ENCODE peak calls at places on chromosomes 2 and 18, in eight cellular contexts. S is endodermal cell, Q is BE2C, J is epithelial cell of esophagus, D is kidney, F is heart left ventricle, I is fibroblast of pulmonary artery, N is tibial artery. X is an unnamed sample.

GRCh38 chr2:233901367-233901766 is 15.8 kb upstream of the TRPM8 start:
- DNase-seq in Q (no peak), F (no peak), J (no peak), D (no peak), N (no peak), S (no peak), I (no peak), X (no peak)

GRCh38 chr2:239758325-239758877 is 266.7 kb downstream of the NDUFA10 start:
- DNase-seq in D (no peak), F (no peak), J (no peak), I (peak; percentile 6), S (no peak), N (no peak), Q (no peak), X (peak; percentile 3)

GRCh38 chr18:55264108-55264507 is 304.8 kb upstream of the CCDC68 start:
- DNase-seq in J (peak; percentile 35), F (no peak), D (no peak), S (no peak), N (no peak), Q (no peak), I (peak; percentile 60), X (peak; percentile 61)

GRCh38 chr2:72131916-72132841 is 15.5 kb downstream of the CYP26B1 start:
- DNase-seq in N (peak; percentile 61), Q (no peak), F (no peak), J (no peak), S (peak; percentile 40), D (peak; percentile 70), I (no peak), X (no peak)

GRCh38 chr2:28096421-28096820 is 205.9 kb downstream of the BABAM2 start:
- DNase-seq in Q (no peak), I (peak; percentile 42), D (no peak), S (no peak), F (no peak), J (no peak), N (no peak), X (no peak)

GRCh38 chr2:14316594-14316993 is 315.9 kb upstream of the LRATD1 start:
- DNase-seq in F (no peak), I (no peak), Q (no peak), J (no peak), N (no peak), S (no peak), D (no peak), X (no peak)

GRCh38 chr2:66255136-66255535 is 179.8 kb upstream of the MEIS1 start:
- DNase-seq in I (no peak), F (no peak), D (no peak), Q (no peak), S (no peak), N (no peak), J (no peak), X (no peak)

GRCh38 chr2:195535911-195536522 is 121.0 kb upstream of the SLC39A10 start:
- DNase-seq in S (no peak), Q (no peak), J (no peak), I (no peak), N (no peak), D (no peak), F (peak; percentile 61), X (no peak)

GRCh38 chr2:2187196-2187595 is 143.9 kb downstream of the MYT1L start:
- DNase-seq in Q (no peak), N (no peak), F (no peak), D (no peak), J (no peak), I (no peak), S (no peak), X (no peak)

GRCh38 chr2:64295326-64296149 is 151.3 kb upstream of the PELI1 start:
- DNase-seq in I (no peak), S (no peak), F (no peak), D (no peak), J (no peak), N (no peak), Q (no peak), X (no peak)

GRCh38 chr2:194559964-194560363 is 1097.1 kb upstream of the SLC39A10 start:
- DNase-seq in D (no peak), F (no peak), Q (no peak), I (no peak), S (peak; percentile 77), J (no peak), N (no peak), X (no peak)

GRCh38 chr2:240960309-240960962 is 38.0 kb upstream of the SNED1 start:
- DNase-seq in D (peak; percentile 97), Q (peak; percentile 73), J (no peak), I (peak; percentile 41), N (no peak), S (peak; percentile 41), F (peak; percentile 73), X (peak; percentile 47)

GRCh38 chr2:55875434-55876135 is 48.0 kb downstream of the EFEMP1 start:
- DNase-seq in N (no peak), F (no peak), I (peak; percentile 67), J (no peak), S (no peak), Q (no peak), D (no peak), X (peak; percentile 55)

GRCh38 chr2:226215902-226216503 is 583.6 kb downstream of the IRS1 start:
- DNase-seq in F (no peak), I (peak; percentile 62), S (peak; percentile 94), Q (peak; percentile 48), D (no peak), J (peak; percentile 63), N (no peak), X (peak; percentile 61)

GRCh38 chr2:143514413-143514812 is 385.2 kb downstream of the ARHGAP15 start:
- DNase-seq in J (peak; percentile 54), I (no peak), N (no peak), S (no peak), D (no peak), Q (no peak), F (no peak), X (peak; percentile 5)

GRCh38 chr2:236711440-236711839 is 141.8 kb downstream of the ACKR3 start:
- DNase-seq in J (peak; percentile 92), N (no peak), F (no peak), S (no peak), I (peak; percentile 11), D (no peak), Q (no peak), X (peak; percentile 57)

GRCh38 chr18:2657043-2657512 is 1.6 kb downstream of the SMCHD1 start:
- DNase-seq in S (no peak), Q (no peak), D (no peak), J (no peak), N (no peak), I (peak; percentile 10), F (no peak), X (peak; percentile 24)

GRCh38 chr2:240816584-240817495 is 3.2 kb downstream of the KIF1A start:
- DNase-seq in F (peak; percentile 51), J (no peak), N (no peak), D (peak; percentile 57), Q (no peak), S (peak; percentile 30), I (no peak), X (no peak)

GRCh38 chr2:118224144-118224887 is 136.0 kb downstream of the INSIG2 start:
- DNase-seq in S (peak; percentile 84), F (peak; percentile 66), J (peak; percentile 33), I (no peak), D (peak; percentile 68), Q (no peak), N (no peak), X (peak; percentile 26)

GRCh38 chr18:30280861-30281470 is 761.6 kb downstream of the DSC3 start:
- DNase-seq in F (no peak), D (no peak), N (no peak), S (peak; percentile 52), I (peak; percentile 81), J (peak; percentile 76), Q (peak; percentile 15), X (peak; percentile 69)

GRCh38 chr18:12109836-12110235 is 16.2 kb downstream of the ANKRD62 start:
- DNase-seq in Q (no peak), I (no peak), S (no peak), J (no peak), N (no peak), D (no peak), F (no peak), X (no peak)

GRCh38 chr2:175009917-175010621 is 4.9 kb upstream of the CHN1 start:
- DNase-seq in S (no peak), I (no peak), F (no peak), J (no peak), D (no peak), Q (no peak), N (no peak), X (no peak)
- TF ChIP-seq CTCF in S (no peak), I (no peak), F (no peak), J (peak; percentile 1), D (no peak), Q (no peak), N (no peak), X (no peak)

DNA sequence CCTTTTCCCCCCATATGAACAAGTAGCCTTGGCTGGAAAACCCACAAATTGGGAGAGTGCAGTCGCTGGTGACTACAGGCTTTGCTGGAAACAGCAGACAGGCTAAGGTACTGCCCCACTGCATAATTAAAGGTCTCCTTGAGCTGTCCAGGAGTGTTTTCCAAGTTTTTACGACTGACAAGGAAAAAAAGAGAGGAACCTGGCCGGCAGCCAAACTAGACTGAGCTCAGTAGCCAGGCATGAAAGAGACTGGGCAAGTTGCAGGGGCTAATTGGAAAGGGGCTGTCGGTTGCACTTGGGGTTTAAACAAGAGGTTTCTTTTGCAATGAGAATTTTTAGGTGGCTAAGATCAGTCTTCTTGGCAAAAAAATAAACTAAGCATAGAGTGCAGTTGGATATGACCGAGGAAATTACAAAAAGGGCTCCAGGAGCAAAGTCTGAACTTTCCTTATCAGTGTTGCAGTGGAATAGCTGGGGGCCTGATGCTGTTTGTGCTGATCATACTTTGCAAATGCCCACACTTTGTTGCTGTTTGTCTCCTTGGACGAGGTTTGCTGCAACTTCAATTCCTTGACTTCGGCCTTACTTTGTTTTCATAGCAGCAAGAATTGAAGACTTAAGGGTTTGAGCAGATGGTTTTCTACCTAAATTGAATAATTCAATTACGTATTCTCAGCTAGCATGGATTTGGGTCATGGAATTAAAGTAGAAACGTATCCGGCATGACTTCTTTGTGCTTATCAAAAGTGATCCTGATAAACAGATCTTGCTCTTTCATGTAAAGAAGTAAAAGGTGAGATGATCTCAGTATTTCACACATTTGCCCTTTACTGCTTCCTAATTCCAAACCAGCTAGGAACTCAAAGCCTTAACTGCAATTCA is 2.2 kb downstream of the GULP1 start:
- DNase-seq in N (peak; percentile 82), I (peak; percentile 78), D (peak; percentile 88), F (peak; percentile 67), S (peak; percentile 72), J (peak; percentile 36), Q (peak; percentile 72), X (peak; percentile 80)
- H3K4me3 ChIP-seq in N (peak overlapping the region; percentile 83), I (peak overlapping the region; percentile 79), D (peak overlapping the region; percentile 93), F (peak overlapping the region; percentile 83), S (peak overlapping the region; percentile 84), J (peak overlapping the region; percentile 12), Q (peak overlapping the region; percentile 84), X (peak overlapping the region; percentile 88)

GRCh38 chr2:158569284-158569683 is 112.5 kb downstream of the PKP4 start:
- DNase-seq in N (no peak), J (no peak), F (no peak), D (no peak), S (no peak), Q (no peak), I (no peak), X (no peak)
- TF ChIP-seq CTCF in N (no peak), J (no peak), F (no peak), D (no peak), S (no peak), Q (no peak), I (no peak), X (no peak)

DNA sequence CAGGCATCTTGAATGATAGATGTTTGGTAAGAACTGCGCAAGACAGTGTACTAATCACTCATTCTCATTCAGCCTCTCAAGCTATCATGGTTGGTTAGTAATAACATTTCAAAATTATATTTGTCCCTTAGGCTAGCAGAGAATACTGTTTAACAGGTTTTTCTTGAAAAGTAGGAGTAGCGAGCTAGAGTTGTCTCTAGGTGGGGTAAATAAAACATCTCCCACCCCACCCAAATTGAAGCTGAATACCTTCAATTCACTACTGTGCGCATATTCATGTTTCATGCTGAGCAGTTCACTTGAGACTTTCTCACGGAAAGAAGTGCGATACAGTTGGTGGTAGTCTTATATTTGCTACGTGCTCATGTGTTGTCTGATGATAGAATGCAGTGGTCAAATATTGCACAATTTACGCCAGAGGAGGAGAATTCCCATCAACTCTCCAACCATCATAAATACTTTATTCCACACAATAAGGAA is 49.3 kb downstream of the NEDD4L start:
- DNase-seq in D (no peak), F (no peak), J (peak; percentile 33), Q (no peak), N (no peak), S (no peak), I (no peak), X (no peak)
- H3K4me3 ChIP-seq in D (no peak overlapping the region), F (no peak overlapping the region), J (no peak overlapping the region), Q (no peak overlapping the region), N (no peak overlapping the region), S (no peak overlapping the region), I (no peak overlapping the region), X (no peak overlapping the region)